ENCODE peak calls at places on chromosomes 3 and 15, in five cellular contexts. L is HepG2, J is K562, N is GM12878, Q is H1. F is an unnamed sample.

GRCh38 chr3:131072099-131072559 is 45.5 kb downstream of the NEK11 start:
- DNase-seq in L (no peak), J (peak; percentile 12), N (no peak), Q (no peak), F (no peak)

GRCh38 chr15:80228959-80229610 is 22.9 kb downstream of the CTXND1 start:
- DNase-seq in L (no peak), J (no peak), N (no peak), Q (no peak), F (no peak)

GRCh38 chr3:66082679-66083078 is 44.0 kb upstream of the MAGI1 start:
- DNase-seq in L (no peak), J (no peak), N (no peak), Q (no peak), F (no peak)

GRCh38 chr15:28269097-28269496 is 52.9 kb downstream of the HERC2 start:
- DNase-seq in L (no peak), J (no peak), N (no peak), Q (no peak), F (no peak)

GRCh38 chr3:24406900-24407299 is 87.8 kb downstream of the THRB start:
- DNase-seq in L (no peak), J (no peak), N (no peak), Q (no peak), F (no peak)

GRCh38 chr3:156694536-156694935 is 20.1 kb downstream of the TIPARP start:
- DNase-seq in L (no peak), J (no peak), N (no peak), Q (no peak), F (no peak)

GRCh38 chr3:190826018-190826417 is 36.5 kb downstream of the GMNC start:
- DNase-seq in L (no peak), J (no peak), N (no peak), Q (no peak), F (no peak)

GRCh38 chr3:34015204-34016142 is 217.0 kb downstream of the PDCD6IP start:
- DNase-seq in L (peak; percentile 52), J (no peak), N (no peak), Q (no peak), F (no peak)

GRCh38 chr15:34049096-34049495 is 10.1 kb upstream of the AVEN start:
- DNase-seq in L (no peak), J (no peak), N (no peak), Q (no peak), F (no peak)

GRCh38 chr3:35946121-35946856 is 307.0 kb downstream of the ARPP21 start:
- DNase-seq in L (peak; percentile 18), J (no peak), N (no peak), Q (no peak), F (no peak)

GRCh38 chr3:39064646-39065045 is 12.8 kb downstream of the WDR48 start:
- DNase-seq in L (no peak), J (no peak), N (no peak), Q (no peak), F (no peak)

GRCh38 chr3:177421176-177421782 is 224.0 kb upstream of the TBL1XR1 start:
- DNase-seq in L (no peak), J (no peak), N (no peak), Q (no peak), F (no peak)

GRCh38 chr3:12484983-12485327 is 675 bp downstream of the TSEN2 start:
- DNase-seq in L (peak; percentile 25), J (peak; percentile 32), N (no peak), Q (no peak), F (no peak)

GRCh38 chr3:170296703-170297102 is 60.8 kb upstream of the SKIL start:
- DNase-seq in L (no peak), J (no peak), N (no peak), Q (no peak), F (no peak)

DNA sequence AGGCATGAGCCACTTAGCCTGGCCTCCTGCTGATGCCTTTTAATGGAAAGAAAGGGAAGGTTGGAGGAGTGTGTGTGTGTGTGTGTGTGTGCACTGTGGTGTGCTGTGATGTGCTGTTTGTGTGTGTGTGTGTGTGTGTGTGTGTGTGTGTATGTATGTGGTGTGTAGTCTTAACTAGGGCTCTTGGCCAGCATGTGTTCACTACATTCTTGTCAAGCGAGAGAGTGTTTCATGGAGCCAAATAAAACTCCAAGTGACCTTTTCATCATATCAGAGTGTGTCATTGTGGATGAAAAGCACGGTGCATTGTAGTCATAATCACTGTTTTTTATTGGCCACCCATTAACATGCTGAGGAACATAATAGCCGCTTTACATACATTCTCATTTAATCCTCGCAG is 30.8 kb upstream of the BHLHE40 start:
- DNase-seq in L (no peak), J (no peak), N (no peak), Q (no peak), F (no peak)
- TF ChIP-seq POLR2AphosphoS5 in L (no peak), J (no peak), N (no peak), Q (no peak), F (no peak)

GRCh38 chr3:119885746-119886530 is 104.0 kb downstream of the NR1I2 start:
- DNase-seq in L (no peak), J (no peak), N (no peak), Q (no peak), F (no peak)
- TF ChIP-seq USF2 in L (no peak), J (no peak), N (no peak), Q (no peak), F (no peak)

DNA sequence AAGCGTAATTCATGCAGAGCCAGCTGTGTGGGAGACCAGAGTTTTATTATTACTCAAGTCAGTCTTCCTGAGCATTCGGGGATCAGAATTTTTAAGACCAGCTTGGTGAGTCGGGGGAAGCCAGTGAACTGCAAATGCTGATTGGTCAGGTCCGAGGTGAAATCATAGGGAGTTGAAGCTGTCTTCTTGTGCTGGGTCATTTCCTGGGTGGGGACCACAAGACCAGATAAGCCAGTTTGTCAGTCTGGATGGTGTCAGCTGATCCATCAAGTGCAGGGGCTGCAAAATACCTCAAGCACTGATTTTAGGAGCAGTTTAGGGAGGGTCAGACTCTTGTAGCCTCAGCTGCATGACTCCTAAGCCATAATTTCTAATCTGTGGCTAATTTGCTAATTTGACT is 228.1 kb upstream of the ATP10A start:
- DNase-seq in L (no peak), J (no peak), N (no peak), Q (no peak), F (no peak)
- TF ChIP-seq POLR2AphosphoS5 in L (no peak), J (no peak), N (no peak), Q (no peak), F (no peak)

GRCh38 chr3:45055032-45055410 is 28.9 kb downstream of the CLEC3B start:
- DNase-seq in L (no peak), J (no peak), N (no peak), Q (no peak), F (no peak)
- TF ChIP-seq USF2 in L (no peak), J (no peak), N (no peak), Q (no peak), F (no peak)

GRCh38 chr15:88043396-88043795 is 213.1 kb downstream of the NTRK3 start:
- DNase-seq in L (no peak), J (no peak), N (no peak), Q (no peak), F (no peak)
- TF ChIP-seq POLR2AphosphoS5 in L (no peak), J (no peak), N (no peak), Q (no peak), F (no peak)

GRCh38 chr15:93028632-93029612 is 60.1 kb downstream of the RGMA start:
- DNase-seq in L (no peak), J (peak; percentile 8), N (no peak), Q (no peak), F (no peak)

GRCh38 chr15:93026359-93026758 is 62.7 kb downstream of the RGMA start:
- DNase-seq in L (no peak), J (no peak), N (no peak), Q (no peak), F (no peak)

GRCh38 chr15:93028111-93028631 is 60.8 kb downstream of the RGMA start:
- DNase-seq in L (no peak), J (peak; percentile 4), N (no peak), Q (no peak), F (no peak)

GRCh38 chr15:93025625-93025982 is 63.4 kb downstream of the RGMA start:
- DNase-seq in L (no peak), J (no peak), N (no peak), Q (no peak), F (no peak)

GRCh38 chr15:93027413-93027812 is 61.6 kb downstream of the RGMA start:
- DNase-seq in L (no peak), J (peak; percentile 6), N (no peak), Q (no peak), F (no peak)
- TF ChIP-seq USF2 in L (no peak), J (no peak), N (no peak), Q (no peak), F (no peak)

GRCh38 chr3:114320251-114320650 is 26.4 kb downstream of the TIGIT start:
- DNase-seq in L (no peak), J (no peak), N (no peak), Q (no peak), F (no peak)
- TF ChIP-seq POLR2AphosphoS5 in L (no peak), J (no peak), N (no peak), Q (no peak), F (no peak)

DNA sequence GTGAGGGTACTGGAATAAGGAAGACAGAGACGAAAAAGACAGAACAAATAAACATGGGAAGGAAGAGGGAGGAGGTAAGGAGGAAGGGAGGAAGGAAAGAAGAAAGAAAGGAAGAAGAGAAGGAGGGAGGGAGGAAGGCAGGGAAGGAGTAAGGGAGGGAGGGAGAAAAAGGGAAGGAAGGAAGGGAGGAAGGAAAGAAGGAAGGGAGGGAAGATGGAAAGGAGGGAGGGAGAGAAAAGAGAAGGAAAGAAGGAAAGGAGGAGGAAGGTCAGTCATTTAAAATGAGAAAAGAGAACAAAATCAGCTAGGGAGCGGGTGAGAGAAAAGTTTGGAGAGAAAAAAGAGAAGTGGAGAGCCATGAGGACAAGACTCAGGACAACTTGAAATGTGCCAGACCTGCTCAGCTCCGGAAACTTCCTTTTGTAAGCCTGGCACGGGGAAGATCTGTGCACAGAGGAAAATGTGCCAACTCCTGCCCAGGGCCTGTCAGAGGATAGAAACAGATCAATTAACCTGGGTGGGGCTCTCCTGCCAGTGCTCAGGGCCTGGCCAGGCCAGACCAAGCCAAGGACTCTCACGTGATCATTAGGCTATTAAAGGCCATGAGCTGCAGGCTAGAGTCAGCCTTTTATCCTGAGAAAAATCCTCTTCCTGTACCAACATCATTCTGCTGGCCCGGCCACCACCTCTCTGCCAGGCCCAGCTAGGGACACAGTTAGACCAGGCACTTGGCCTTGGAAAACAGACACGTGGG is 50.1 kb upstream of the BCL6 start:
- DNase-seq in L (no peak), J (no peak), N (no peak), Q (no peak), F (no peak)
- TF ChIP-seq USF2 in L (no peak), J (no peak), N (no peak), Q (no peak), F (no peak)

GRCh38 chr3:169145551-169145950 is 518.0 kb downstream of the MECOM start:
- DNase-seq in L (no peak), J (no peak), N (no peak), Q (no peak), F (no peak)

GRCh38 chr3:169148448-169149348 is 514.8 kb downstream of the MECOM start:
- DNase-seq in L (no peak), J (peak; percentile 24), N (no peak), Q (no peak), F (peak; percentile 4)

GRCh38 chr3:169146866-169147245 is 516.7 kb downstream of the MECOM start:
- DNase-seq in L (no peak), J (no peak), N (no peak), Q (no peak), F (no peak)

GRCh38 chr3:169146112-169146665 is 517.3 kb downstream of the MECOM start:
- DNase-seq in L (no peak), J (peak; percentile 58), N (no peak), Q (no peak), F (no peak)

GRCh38 chr3:169147246-169148008 is 516.1 kb downstream of the MECOM start:
- DNase-seq in L (no peak), J (peak; percentile 74), N (no peak), Q (peak; percentile 59), F (peak; percentile 64)
- TF ChIP-seq POLR2AphosphoS5 in L (no peak), J (no peak), N (no peak), Q (no peak), F (no peak)